ENCODE peak calls at places on chromosome 1, in ten cellular contexts. P, C, Y, N, I, W, T, M, D and K are unnamed samples.

GRCh38 chr1:65119951-65120350 is 28.1 kb upstream of the AK4 start:
- DNase-seq in T (no peak), C (no peak), I (no peak), M (no peak), N (no peak), P (no peak), W (no peak), Y (no peak), D (no peak), K (no peak)

GRCh38 chr1:23188434-23188884 is 19.8 kb upstream of the LUZP1 start:
- DNase-seq in M (peak), D (no peak), W (no peak), C (no peak), Y (no peak), N (no peak), I (peak), P (no peak), T (no peak), K (no peak)

GRCh38 chr1:23083714-23084480 is 64.6 kb downstream of the KDM1A start:
- DNase-seq in Y (peak), P (no peak), D (peak), T (no peak), M (no peak), W (no peak), N (peak), I (no peak), C (peak), K (no peak)

GRCh38 chr1:7252411-7253117 is 467.3 kb downstream of the CAMTA1 start:
- DNase-seq in C (no peak), M (no peak), D (no peak), I (no peak), N (no peak), T (no peak), P (peak), Y (no peak), W (no peak), K (no peak)

GRCh38 chr1:26500488-26501175 is 28.4 kb downstream of the HMGN2 start:
- DNase-seq in Y (peak), N (peak), M (peak), C (peak), W (peak), P (peak), T (peak), D (peak), I (peak), K (peak)

GRCh38 chr1:201229771-201230635 is 39.4 kb downstream of the IGFN1 start:
- DNase-seq in P (no peak), M (peak), W (no peak), N (peak), D (peak), Y (no peak), I (peak), T (peak), C (no peak), K (peak)

GRCh38 chr1:201582261-201582951 is 43.5 kb downstream of the NAV1 start:
- DNase-seq in N (peak), W (no peak), I (no peak), C (peak), T (peak), D (peak), Y (peak), M (peak), P (no peak), K (no peak)

GRCh38 chr1:200912737-200913407 is 18.2 kb downstream of the INAVA start:
- DNase-seq in N (no peak), P (peak), M (peak), Y (no peak), W (no peak), D (no peak), I (peak), T (no peak), C (no peak), K (no peak)

GRCh38 chr1:47871799-47872353 is 125.3 kb downstream of the TRABD2B start:
- DNase-seq in T (no peak), Y (no peak), W (no peak), D (peak), I (peak), P (no peak), C (peak), N (peak), M (peak), K (no peak)

GRCh38 chr1:41728403-41729202 is 190.1 kb downstream of the HIVEP3 start:
- DNase-seq in T (no peak), I (no peak), D (no peak), N (no peak), M (no peak), Y (no peak), C (no peak), W (peak), P (no peak), K (peak)

GRCh38 chr1:184890539-184890973 is 83.8 kb downstream of the NIBAN1 start:
- DNase-seq in D (peak), P (no peak), C (peak), I (no peak), Y (no peak), N (peak), T (peak), M (peak), W (peak), K (no peak)

GRCh38 chr1:119327436-119328155 is 41.0 kb upstream of the HAO2 start:
- DNase-seq in I (no peak), M (peak), D (peak), Y (peak), P (no peak), W (peak), T (no peak), N (no peak), C (peak), K (no peak)

GRCh38 chr1:22290611-22291010 is 147.7 kb upstream of the WNT4 start:
- DNase-seq in P (peak), M (no peak), I (no peak), N (no peak), C (no peak), W (no peak), D (no peak), Y (no peak), T (no peak), K (no peak)

GRCh38 chr1:110433803-110434202 is 17.1 kb upstream of the PROK1 start:
- DNase-seq in W (peak), C (peak), M (peak), D (peak), N (peak), I (peak), T (peak), Y (peak), P (no peak), K (no peak)

GRCh38 chr1:38047603-38048146 is 1.1 kb upstream of the POU3F1 start:
- DNase-seq in D (peak), M (peak), Y (no peak), W (no peak), N (peak), I (peak), C (no peak), T (no peak), P (no peak), K (no peak)

GRCh38 chr1:33323663-33324477 is 3.0 kb upstream of the A3GALT2 start:
- DNase-seq in T (no peak), I (no peak), C (no peak), W (no peak), M (no peak), D (no peak), N (no peak), P (no peak), Y (no peak), K (no peak)

GRCh38 chr1:26161408-26162219 is 2.7 kb downstream of the FAM110D start:
- DNase-seq in M (peak), T (no peak), W (no peak), P (no peak), Y (no peak), C (peak), N (peak), I (no peak), D (peak), K (peak)

GRCh38 chr1:16122916-16123315 is 33.0 kb downstream of the EPHA2 start:
- DNase-seq in N (peak), D (peak), Y (peak), T (peak), M (peak), W (peak), I (peak), C (peak), P (no peak), K (peak)

GRCh38 chr1:37574834-37575479 is 18.2 kb downstream of the DNALI1 start:
- DNase-seq in D (peak), I (peak), N (peak), Y (no peak), W (peak), C (no peak), M (peak), P (peak), T (peak), K (peak)

GRCh38 chr1:4227986-4228385 is 327.9 kb upstream of the C1orf174 start:
- DNase-seq in I (no peak), N (no peak), C (no peak), T (no peak), W (no peak), P (peak), M (no peak), Y (no peak), D (no peak), K (no peak)

GRCh38 chr1:12047120-12047876 is 15.8 kb upstream of the TNFRSF8 start:
- DNase-seq in P (no peak), T (no peak), C (no peak), N (no peak), Y (no peak), W (peak), M (no peak), D (peak), I (no peak), K (peak)

GRCh38 chr1:201912832-201913231 is 24.1 kb downstream of the SHISA4 start:
- DNase-seq in C (no peak), M (no peak), D (peak), N (peak), Y (no peak), T (no peak), P (no peak), W (no peak), I (no peak), K (no peak)

GRCh38 chr1:199463521-199464127 is 563.9 kb upstream of the NR5A2 start:
- DNase-seq in I (peak), T (peak), M (peak), Y (no peak), C (peak), N (peak), D (peak), W (peak), P (no peak), K (peak)

GRCh38 chr1:41382531-41383090 is 21.4 kb downstream of the FOXO6 start:
- DNase-seq in M (no peak), P (no peak), N (no peak), C (peak), Y (peak), I (peak), W (no peak), T (no peak), D (no peak), K (no peak)

GRCh38 chr1:222697858-222698257 is 14.4 kb downstream of the AIDA start:
- DNase-seq in C (no peak), T (no peak), W (no peak), D (peak), M (no peak), N (peak), Y (no peak), P (no peak), I (no peak), K (no peak)

GRCh38 chr1:221667504-221667903 is 74.4 kb downstream of the DUSP10 start:
- DNase-seq in Y (no peak), P (no peak), W (peak), C (no peak), M (peak), I (peak), D (peak), N (peak), T (peak), K (peak)

GRCh38 chr1:8091691-8092090 is 65.6 kb upstream of the ERRFI1 start:
- DNase-seq in W (no peak), N (peak), Y (no peak), T (peak), D (no peak), C (no peak), M (no peak), I (no peak), P (no peak), K (no peak)

GRCh38 chr1:90879281-90879680 is 142.6 kb downstream of the ZNF644 start:
- DNase-seq in I (peak), T (no peak), N (no peak), P (no peak), C (no peak), D (peak), Y (no peak), W (no peak), M (no peak), K (no peak)

GRCh38 chr1:65717815-65718454 is 74.8 kb upstream of the PDE4B start:
- DNase-seq in M (peak), C (no peak), N (peak), W (peak), Y (no peak), I (no peak), D (peak), T (peak), P (no peak), K (no peak)

GRCh38 chr1:110607663-110608230 is 1.6 kb upstream of the KCNA2 start:
- DNase-seq in M (no peak), N (no peak), C (peak), T (no peak), Y (no peak), W (no peak), I (no peak), D (no peak), P (peak), K (no peak)

GRCh38 chr1:179058343-179059184 is 23.3 kb upstream of the TOR3A start:
- DNase-seq in Y (no peak), P (no peak), T (peak), C (no peak), W (no peak), D (no peak), M (no peak), N (peak), I (no peak), K (no peak)

GRCh38 chr1:109133815-109134214 is 19.9 kb downstream of the ELAPOR1 start:
- DNase-seq in Y (peak), C (peak), N (no peak), I (no peak), M (no peak), D (peak), W (no peak), T (no peak), P (no peak), K (no peak)

GRCh38 chr1:244269169-244269568 is 182.5 kb downstream of the ADSS2 start:
- DNase-seq in M (no peak), W (no peak), D (no peak), Y (no peak), T (no peak), I (no peak), C (no peak), P (peak), N (no peak), K (no peak)

GRCh38 chr1:206700445-206701036 is 15.8 kb downstream of the MAPKAPK2 start:
- DNase-seq in Y (no peak), N (peak), D (peak), P (no peak), I (no peak), T (no peak), M (no peak), C (no peak), W (no peak), K (no peak)

GRCh38 chr1:101136739-101137138 is 100.1 kb upstream of the S1PR1 start:
- DNase-seq in T (no peak), P (no peak), Y (no peak), I (no peak), W (peak), N (peak), M (no peak), C (no peak), D (peak), K (peak)

GRCh38 chr1:246608616-246609376 is 42.5 kb downstream of the CNST start:
- DNase-seq in Y (peak), P (peak), T (peak), W (peak), M (peak), D (peak), C (peak), I (peak), N (peak), K (peak)

GRCh38 chr1:91751281-91751680 is 134.7 kb downstream of the TGFBR3 start:
- DNase-seq in C (no peak), I (no peak), N (peak), D (peak), W (no peak), Y (peak), T (no peak), P (peak), M (no peak), K (no peak)

GRCh38 chr1:237398751-237399150 is 356.8 kb downstream of the RYR2 start:
- DNase-seq in Y (no peak), P (no peak), D (no peak), C (no peak), T (no peak), M (no peak), W (no peak), N (no peak), I (no peak), K (no peak)
- TF ChIP-seq CTCF in Y (no peak), P (no peak), D (no peak), C (no peak), T (no peak), M (no peak), W (no peak), N (no peak), I (no peak), K (no peak)

GRCh38 chr1:53725238-53725689 is 13.7 kb downstream of the GLIS1 start:
- DNase-seq in I (peak), P (no peak), Y (no peak), D (no peak), M (no peak), T (no peak), C (no peak), W (no peak), N (peak), K (no peak)
- TF ChIP-seq CTCF in I (no peak), P (no peak), Y (no peak), D (no peak), M (no peak), T (peak), C (no peak), W (no peak), N (peak), K (no peak)

DNA sequence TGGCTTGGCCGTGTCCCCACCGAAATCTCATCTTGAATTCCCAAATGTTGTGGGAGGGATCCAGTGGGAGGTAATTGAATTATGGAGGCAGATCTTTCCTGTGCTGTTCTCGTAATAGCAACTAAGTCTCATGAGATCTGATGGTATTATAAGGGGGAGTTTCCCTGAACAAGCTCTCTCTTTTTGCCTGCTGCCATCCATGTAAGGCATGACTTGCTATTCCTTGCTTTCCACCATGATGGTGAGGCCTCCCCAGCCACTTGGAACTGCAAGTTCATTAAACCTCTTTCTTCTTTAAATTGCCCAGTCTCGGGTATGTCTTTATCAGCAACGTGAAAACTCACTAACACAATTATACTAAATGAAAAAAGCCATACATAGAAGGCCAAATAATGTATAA is 101.3 kb upstream of the LYPLAL1 start:
- DNase-seq in M (no peak), N (no peak), P (no peak), T (no peak), I (no peak), W (no peak), C (no peak), D (no peak), Y (no peak), K (no peak)
- TF ChIP-seq CTCF in M (no peak), N (no peak), P (no peak), T (no peak), I (no peak), W (no peak), C (no peak), D (no peak), Y (no peak), K (no peak)

DNA sequence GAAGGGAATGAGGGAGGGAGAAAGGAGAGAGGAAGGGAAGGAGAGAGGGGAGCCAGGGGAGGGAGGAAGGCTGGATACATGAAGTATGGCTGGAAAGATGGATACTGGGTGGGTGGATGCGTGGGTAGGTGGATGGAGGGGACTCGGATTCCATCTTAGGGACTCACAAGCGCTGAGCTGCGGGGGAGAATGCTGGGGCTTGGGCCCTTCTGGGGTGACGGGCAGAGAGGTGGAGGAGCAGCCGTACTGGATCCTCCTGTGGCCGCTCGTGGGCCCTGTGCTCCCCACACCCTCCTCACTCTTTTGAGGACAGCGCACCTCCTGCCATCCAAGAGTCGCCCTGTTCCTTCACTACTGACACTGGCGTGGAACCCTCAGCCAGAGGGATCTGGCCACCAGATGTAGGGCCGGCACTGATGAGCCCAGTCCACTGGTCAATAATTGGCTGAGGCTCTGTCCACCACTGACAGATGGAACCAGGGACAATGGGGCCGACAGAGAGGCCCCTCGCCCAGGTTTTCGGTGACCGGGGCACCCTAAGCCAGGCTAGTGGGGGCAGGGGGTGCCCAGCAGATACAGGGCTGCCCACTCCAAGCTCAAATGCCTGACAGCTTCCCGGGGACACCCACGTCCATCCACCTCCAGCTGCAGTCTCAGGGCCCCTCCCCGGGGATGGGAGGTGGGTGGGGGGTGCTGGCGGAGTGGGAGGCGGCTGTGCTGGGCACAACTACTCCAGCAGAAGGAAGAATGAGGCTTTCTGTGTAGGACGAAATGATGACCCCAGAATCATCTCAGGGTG is 4.4 kb upstream of the ACTRT2 start:
- DNase-seq in N (no peak), D (no peak), T (no peak), C (peak), Y (no peak), I (no peak), M (no peak), P (peak), W (no peak), K (no peak)
- TF ChIP-seq CTCF in N (no peak), D (no peak), T (no peak), C (no peak), Y (no peak), I (no peak), M (no peak), P (no peak), W (no peak), K (no peak)

GRCh38 chr1:232267092-232267836 is 362.7 kb downstream of the SIPA1L2 start:
- DNase-seq in I (peak), W (no peak), D (no peak), C (no peak), M (peak), N (no peak), T (no peak), P (no peak), Y (no peak), K (no peak)
- TF ChIP-seq CTCF in I (no peak), W (no peak), D (no peak), C (no peak), M (no peak), N (no peak), T (no peak), P (no peak), Y (no peak), K (no peak)

GRCh38 chr1:175376194-175376593 is 183.6 kb upstream of the KIAA0040 start:
- DNase-seq in W (peak), D (peak), Y (no peak), N (peak), M (peak), T (no peak), P (no peak), I (peak), C (no peak), K (peak)
- TF ChIP-seq CTCF in W (peak), D (peak), Y (no peak), N (no peak), M (peak), T (no peak), P (no peak), I (no peak), C (peak), K (peak)

GRCh38 chr1:9631613-9632012 is 19.9 kb upstream of the PIK3CD start:
- DNase-seq in I (no peak), W (no peak), N (no peak), P (no peak), M (no peak), C (no peak), D (no peak), Y (no peak), T (no peak), K (no peak)

GRCh38 chr1:9628541-9629444 is 22.7 kb upstream of the PIK3CD start:
- DNase-seq in D (no peak), T (no peak), Y (no peak), M (no peak), P (no peak), N (no peak), W (peak), I (no peak), C (no peak), K (peak)

GRCh38 chr1:9633493-9633892 is 18.0 kb upstream of the PIK3CD start:
- DNase-seq in P (no peak), N (no peak), I (no peak), D (no peak), Y (no peak), M (no peak), C (no peak), T (no peak), W (no peak), K (no peak)

GRCh38 chr1:9629445-9630201 is 21.9 kb upstream of the PIK3CD start:
- DNase-seq in W (peak), T (no peak), C (peak), N (no peak), M (no peak), D (no peak), I (no peak), Y (peak), P (peak), K (peak)

GRCh38 chr1:9630331-9631081 is 21.0 kb upstream of the PIK3CD start:
- DNase-seq in C (no peak), D (no peak), T (no peak), M (no peak), P (no peak), I (no peak), Y (no peak), N (no peak), W (peak), K (no peak)
- TF ChIP-seq CTCF in C (no peak), D (no peak), T (no peak), M (no peak), P (no peak), I (no peak), Y (no peak), N (no peak), W (no peak), K (no peak)

GRCh38 chr1:27577504-27578188 is 26.3 kb downstream of the AHDC1 start:
- DNase-seq in D (no peak), C (no peak), P (no peak), T (no peak), M (no peak), N (no peak), W (no peak), I (no peak), Y (no peak), K (no peak)
- TF ChIP-seq CTCF in D (no peak), C (no peak), P (no peak), T (no peak), M (no peak), N (no peak), W (no peak), I (no peak), Y (no peak), K (no peak)

GRCh38 chr1:45643978-45644377 is 20.1 kb upstream of the CCDC17 start:
- DNase-seq in N (no peak), Y (no peak), C (peak), D (no peak), M (no peak), T (no peak), W (no peak), I (no peak), P (no peak), K (no peak)
- TF ChIP-seq CTCF in N (peak), Y (no peak), C (peak), D (no peak), M (peak), T (peak), W (no peak), I (peak), P (no peak), K (no peak)